ENCODE peak calls at places on chromosomes 13 and 19, in eight cellular contexts. C, M, P, T, W, F, I and V are unnamed samples.

GRCh38 chr13:76861859-76862258 is 24.3 kb downstream of the KCTD12 start:
- DNase-seq in C (no peak), P (no peak), F (no peak), M (no peak), T (no peak), W (no peak), I (no peak), V (no peak)

GRCh38 chr19:35046461-35046860 is 4.9 kb downstream of the HPN start:
- DNase-seq in I (no peak), W (no peak), C (no peak), M (no peak), T (no peak), P (no peak), F (no peak), V (no peak)

GRCh38 chr13:45781553-45782326 is 69.8 kb downstream of the SIAH3 start:
- DNase-seq in M (no peak), C (no peak), P (peak), T (peak), W (peak), I (no peak), F (no peak), V (no peak)

GRCh38 chr19:45400192-45400591 is 4.7 kb downstream of the PPP1R13L start:
- DNase-seq in C (no peak), I (no peak), M (no peak), W (no peak), F (no peak), T (peak), P (no peak), V (no peak)

GRCh38 chr13:62551588-62551987 is 1135.9 kb upstream of the PCDH20 start:
- DNase-seq in P (no peak), T (no peak), C (no peak), M (no peak), F (no peak), I (no peak), W (no peak), V (no peak)

GRCh38 chr13:60679928-60680693 is 283.1 kb downstream of the TDRD3 start:
- DNase-seq in M (no peak), C (no peak), I (no peak), T (no peak), P (no peak), F (no peak), W (no peak), V (no peak)

GRCh38 chr19:10113592-10113963 is 2.1 kb downstream of the P2RY11 start:
- DNase-seq in T (no peak), I (peak), M (no peak), W (no peak), C (no peak), P (no peak), F (no peak), V (no peak)

GRCh38 chr13:84191199-84191598 is 308.9 kb upstream of the SLITRK1 start:
- DNase-seq in P (no peak), F (no peak), W (no peak), M (no peak), T (no peak), I (no peak), C (no peak), V (no peak)

GRCh38 chr13:110306960-110307696 is at the start of the genes COL4A1 and COL4A2:
- DNase-seq in I (no peak), P (peak), F (peak), W (no peak), T (peak), C (no peak), M (peak), V (no peak)

GRCh38 chr19:43540381-43540780 is 7.4 kb downstream of the ZNF575 start:
- DNase-seq in F (no peak), P (no peak), T (no peak), W (no peak), M (no peak), I (no peak), C (no peak), V (no peak)

GRCh38 chr13:26619321-26619720 is 61.8 kb downstream of the WASF3 start:
- DNase-seq in T (peak), I (no peak), M (no peak), P (no peak), W (no peak), C (no peak), F (no peak), V (no peak)

GRCh38 chr13:72221276-72221962 is 354.4 kb upstream of the DACH1 start:
- DNase-seq in I (no peak), T (peak), F (no peak), W (no peak), C (no peak), M (no peak), P (peak), V (peak)

GRCh38 chr19:30449673-30450072 is 77.5 kb downstream of the ZNF536 start:
- DNase-seq in T (no peak), P (peak), W (no peak), I (no peak), C (no peak), M (no peak), F (no peak), V (no peak)

GRCh38 chr13:102347490-102347889 is 54.4 kb downstream of the FGF14 start:
- DNase-seq in P (no peak), I (no peak), F (no peak), W (no peak), M (no peak), C (no peak), T (no peak), V (no peak)

GRCh38 chr19:53908106-53908932 is 759 bp upstream of the CACNG7 start:
- DNase-seq in P (peak), C (peak), M (no peak), F (peak), T (peak), I (peak), W (no peak), V (no peak)

GRCh38 chr13:100673831-100674362 is 698 bp downstream of the TMTC4 start:
- DNase-seq in C (no peak), P (peak), T (peak), M (peak), W (peak), F (peak), I (peak), V (peak)

GRCh38 chr19:11377237-11377636 is 2.8 kb downstream of the SWSAP1 start:
- DNase-seq in T (peak), I (no peak), M (peak), W (no peak), F (no peak), P (no peak), C (no peak), V (peak)

GRCh38 chr19:1407662-1408299 is 395 bp downstream of the DAZAP1 start:
- DNase-seq in C (no peak), I (peak), F (no peak), P (no peak), M (no peak), T (no peak), W (no peak), V (no peak)

GRCh38 chr19:50602496-50602895 is 34.3 kb upstream of the LRRC4B start:
- DNase-seq in F (no peak), W (no peak), P (no peak), C (no peak), T (no peak), I (no peak), M (no peak), V (no peak)

GRCh38 chr19:6861683-6862286 is 25.6 kb upstream of the ADGRE1 start:
- DNase-seq in M (no peak), F (no peak), C (no peak), P (no peak), T (peak), W (no peak), I (no peak), V (no peak)

GRCh38 chr19:10363789-10364281 is 16.5 kb downstream of the TYK2 start:
- DNase-seq in W (no peak), I (no peak), P (no peak), M (no peak), C (no peak), T (no peak), F (no peak), V (no peak)

GRCh38 chr19:48169585-48169973 is 565 bp downstream of the LIG1 start:
- DNase-seq in T (peak), M (peak), W (peak), I (peak), P (peak), C (peak), F (peak), V (peak)

GRCh38 chr19:48445256-48445605 is 552 bp upstream of the GRWD1 start:
- DNase-seq in M (peak), F (no peak), W (peak), I (no peak), T (peak), C (no peak), P (peak), V (peak)

GRCh38 chr13:42894765-42895181 is 97.3 kb downstream of the EPSTI1 start:
- DNase-seq in P (no peak), C (no peak), M (no peak), I (no peak), W (peak), F (no peak), T (peak), V (no peak)

GRCh38 chr13:20387441-20387971 is 138.2 kb downstream of the CRYL1 start:
- DNase-seq in P (no peak), T (peak), M (no peak), W (no peak), F (no peak), I (no peak), C (no peak), V (no peak)

GRCh38 chr13:80988752-80989151 is 647.8 kb upstream of the SPRY2 start:
- DNase-seq in W (no peak), I (no peak), M (no peak), P (no peak), C (no peak), F (peak), T (no peak), V (no peak)

GRCh38 chr13:29754486-29754806 is 96.0 kb downstream of the UBL3 start:
- DNase-seq in P (peak), I (peak), T (no peak), C (no peak), F (no peak), M (no peak), W (no peak), V (peak)

GRCh38 chr19:18596752-18597157 is 8.2 kb downstream of the REX1BD start:
- DNase-seq in T (peak), C (no peak), M (no peak), W (no peak), P (peak), F (no peak), I (peak), V (peak)